ENCODE peak calls at places on chromosomes 6 and 20, in five cellular contexts. C is activated CD8-positive, alpha-beta memory T cell treated with anti-CD3 and anti-CD28 coated beads for 24 hours; T is GM10248; Q is T-cell; E is NCI-H2029. D is an unnamed sample.

GRCh38 chr20:61929561-61929960 is 136.1 kb downstream of the TAF4 start:
- DNase-seq in C (no peak), T (no peak), Q (no peak), E (no peak), D (no peak)

GRCh38 chr6:33620584-33621395 is at the start of gene ITPR3:
- DNase-seq in C (peak), T (peak), Q (peak), E (peak), D (peak)

GRCh38 chr6:153790048-153790447 is 249.0 kb upstream of the OPRM1 start:
- DNase-seq in C (no peak), T (no peak), Q (no peak), E (no peak), D (peak)

GRCh38 chr20:46237221-46237620 is 71.1 kb downstream of the CDH22 start:
- DNase-seq in C (no peak), T (no peak), Q (no peak), E (no peak), D (no peak)

GRCh38 chr6:69622924-69623323 is 173.9 kb downstream of the LMBRD1 start:
- DNase-seq in C (no peak), T (no peak), Q (no peak), E (no peak), D (no peak)

GRCh38 chr6:88626460-88626859 is 337.0 kb downstream of the RNGTT start:
- DNase-seq in C (no peak), T (no peak), Q (no peak), E (no peak), D (no peak)

GRCh38 chr20:62617711-62618483 is 24.4 kb upstream of the SLCO4A1 start:
- DNase-seq in C (peak), T (peak), Q (peak), E (no peak), D (peak)

GRCh38 chr20:32828029-32828666 is 8.4 kb downstream of the MAPRE1 start:
- DNase-seq in C (no peak), T (no peak), Q (no peak), E (no peak), D (no peak)

GRCh38 chr6:57193177-57193576 is 21.1 kb downstream of the BAG2 start:
- DNase-seq in C (no peak), T (no peak), Q (no peak), E (no peak), D (no peak)

GRCh38 chr6:57017069-57017468 is 29.4 kb upstream of the KIAA1586 start:
- DNase-seq in C (no peak), T (no peak), Q (no peak), E (no peak), D (no peak)

GRCh38 chr6:11584264-11584663 is 46.7 kb downstream of the TMEM170B start:
- DNase-seq in C (no peak), T (no peak), Q (no peak), E (no peak), D (no peak)

GRCh38 chr6:1527098-1527497 is 82.6 kb upstream of the FOXC1 start:
- DNase-seq in C (peak), T (no peak), Q (peak), E (peak), D (peak)

GRCh38 chr6:148295261-148295887 is 47.3 kb upstream of the SASH1 start:
- DNase-seq in C (no peak), T (no peak), Q (no peak), E (no peak), D (no peak)

GRCh38 chr6:21201181-21201580 is 392.4 kb upstream of the SOX4 start:
- DNase-seq in C (no peak), T (no peak), Q (no peak), E (peak), D (no peak)

GRCh38 chr6:85641916-85642773 is 541 bp downstream of the SYNCRIP start:
- DNase-seq in C (peak), T (peak), Q (peak), E (peak), D (peak)

GRCh38 chr6:110776413-110776812 is 38.9 kb downstream of the CDK19 start:
- DNase-seq in C (no peak), T (no peak), Q (no peak), E (no peak), D (no peak)

GRCh38 chr6:14384175-14384949 is 266.8 kb downstream of the CD83 start:
- DNase-seq in C (no peak), T (no peak), Q (no peak), E (peak), D (no peak)

GRCh38 chr6:116170358-116171057 is 44.6 kb upstream of the COL10A1 start:
- DNase-seq in C (no peak), T (no peak), Q (no peak), E (no peak), D (no peak)

GRCh38 chr6:150406948-150407347 is 38.1 kb downstream of the IYD start:
- DNase-seq in C (no peak), T (no peak), Q (no peak), E (no peak), D (no peak)

GRCh38 chr6:3119040-3119723 is 671 bp downstream of the BPHL start:
- DNase-seq in C (no peak), T (no peak), Q (no peak), E (peak), D (peak)

GRCh38 chr20:11849270-11849920 is 68.3 kb upstream of the BTBD3 start:
- DNase-seq in C (no peak), T (no peak), Q (no peak), E (no peak), D (peak)

GRCh38 chr6:74671558-74672025 is 534.3 kb downstream of the COL12A1 start:
- DNase-seq in C (no peak), T (no peak), Q (no peak), E (no peak), D (peak)